ENCODE peak calls at places on chromosomes 7 and 10, in ten cellular contexts. G is body of pancreas, S is glutamatergic neuron, J is GM12864, A is activated T-helper 1 cell treated with Interleukin-2 at 50 U/mL for 16 hours, C is SK-MEL-5, O is HTR-8/SVneo, F is cardiac muscle cell, W is stromal cell of bone marrow, K is M059J. Z is an unnamed sample.

GRCh38 chr7:112266595-112267270 is 60.2 kb downstream of the ZNF277 start:
- DNase-seq in G (no peak), S (no peak), J (no peak), A (no peak), C (no peak), O (no peak), F (peak), W (peak), K (peak), Z (peak)

GRCh38 chr7:156747718-156748117 is 107.1 kb downstream of the RNF32 start:
- DNase-seq in G (no peak), S (no peak), J (no peak), A (no peak), C (no peak), O (no peak), F (no peak), W (no peak), K (no peak), Z (no peak)

GRCh38 chr10:4545077-4545476 is 280.9 kb upstream of the AKR1E2 start:
- DNase-seq in G (no peak), S (no peak), J (no peak), A (no peak), C (no peak), O (no peak), F (no peak), W (no peak), K (peak), Z (no peak)

GRCh38 chr10:90289037-90289436 is 568.8 kb downstream of the HTR7 start:
- DNase-seq in G (peak), S (no peak), J (peak), A (no peak), C (no peak), O (no peak), F (peak), W (peak), K (peak), Z (no peak)

GRCh38 chr7:5526190-5527037 is 102.8 kb upstream of the TNRC18 start:
- DNase-seq in G (no peak), S (no peak), J (no peak), A (no peak), C (peak), O (no peak), F (peak), W (no peak), K (peak), Z (no peak)

GRCh38 chr10:130372222-130372621 is 236.0 kb downstream of the GLRX3 start:
- DNase-seq in G (no peak), S (no peak), J (no peak), A (no peak), C (no peak), O (no peak), F (no peak), W (no peak), K (no peak), Z (no peak)

GRCh38 chr7:19713676-19714075 is 4.8 kb upstream of the POLR1F start:
- DNase-seq in G (peak), S (peak), J (peak), A (no peak), C (peak), O (peak), F (peak), W (peak), K (peak), Z (no peak)

GRCh38 chr7:33459340-33459751 is 330.0 kb downstream of the BBS9 start:
- DNase-seq in G (no peak), S (no peak), J (no peak), A (no peak), C (peak), O (no peak), F (peak), W (peak), K (peak), Z (no peak)

GRCh38 chr7:129644634-129645230 is 33.2 kb downstream of the NRF1 start:
- DNase-seq in G (no peak), S (no peak), J (no peak), A (no peak), C (peak), O (peak), F (peak), W (peak), K (peak), Z (peak)

GRCh38 chr10:69874464-69874863 is 72.8 kb downstream of the COL13A1 start:
- DNase-seq in G (no peak), S (no peak), J (no peak), A (no peak), C (peak), O (peak), F (peak), W (peak), K (peak), Z (no peak)

GRCh38 chr10:22599048-22599561 is 115.3 kb downstream of the PIP4K2A start:
- DNase-seq in G (no peak), S (no peak), J (no peak), A (no peak), C (no peak), O (peak), F (peak), W (peak), K (peak), Z (no peak)